ENCODE peak calls at places on chromosomes 13 and 19, in nine cellular contexts. R is Calu3, H is endodermal cell, C is astrocyte, S is mammary epithelial cell, L is epithelial cell of esophagus, K is AG04450, N is astrocyte of the spinal cord, E is upper lobe of right lung. M is an unnamed sample.

GRCh38 chr13:45828253-45828968 is 23.1 kb downstream of the SIAH3 start:
- DNase-seq in R (no peak), H (no peak), C (no peak), S (no peak), L (no peak), K (no peak), N (no peak), E (no peak), M (no peak)

GRCh38 chr19:39406656-39407393 is at the start of gene ZFP36:
- DNase-seq in R (peak; percentile 92), H (peak; percentile 95), C (no peak), S (peak; percentile 90), L (peak; percentile 85), K (peak; percentile 60), N (peak; percentile 82), E (peak; percentile 95), M (peak; percentile 74)

GRCh38 chr13:98406475-98406874 is 170.4 kb downstream of the STK24 start:
- DNase-seq in R (no peak), H (no peak), C (no peak), S (no peak), L (no peak), K (no peak), N (no peak), E (no peak), M (no peak)

GRCh38 chr13:91185294-91185863 is 162.1 kb upstream of the MIR17HG start:
- DNase-seq in R (no peak), H (no peak), C (peak; percentile 7), S (peak; percentile 5), L (peak; percentile 41), K (no peak), N (peak; percentile 46), E (no peak), M (no peak)

GRCh38 chr13:112456138-112457056 is 80.2 kb downstream of the SPACA7 start:
- DNase-seq in R (no peak), H (peak; percentile 22), C (no peak), S (no peak), L (no peak), K (no peak), N (no peak), E (peak; percentile 50), M (no peak)

GRCh38 chr13:74158028-74158427 is 23.8 kb upstream of the KLF12 start:
- DNase-seq in R (no peak), H (no peak), C (no peak), S (no peak), L (no peak), K (peak; percentile 11), N (peak; percentile 45), E (no peak), M (no peak)

GRCh38 chr13:35765941-35766340 is 289.5 kb upstream of the MAB21L1 start:
- DNase-seq in R (no peak), H (no peak), C (no peak), S (no peak), L (no peak), K (no peak), N (no peak), E (no peak), M (no peak)

GRCh38 chr13:57633950-57634828 is 2.6 kb downstream of the PCDH17 start:
- DNase-seq in R (no peak), H (peak; percentile 83), C (peak; percentile 22), S (no peak), L (no peak), K (no peak), N (no peak), E (peak; percentile 62), M (peak; percentile 20)

GRCh38 chr13:30406779-30407416 is 15.4 kb upstream of the UBE2L5 start:
- DNase-seq in R (no peak), H (no peak), C (no peak), S (no peak), L (no peak), K (no peak), N (no peak), E (no peak), M (no peak)

GRCh38 chr13:109789262-109789661 is 2.9 kb upstream of the IRS2 start:
- DNase-seq in R (no peak), H (no peak), C (no peak), S (no peak), L (no peak), K (no peak), N (no peak), E (no peak), M (no peak)

GRCh38 chr13:109786457-109787134 is at the start of gene IRS2:
- DNase-seq in R (peak; percentile 72), H (peak; percentile 98), C (peak; percentile 85), S (peak; percentile 90), L (peak; percentile 95), K (peak; percentile 66), N (peak; percentile 90), E (peak; percentile 96), M (peak; percentile 91)

GRCh38 chr13:109788372-109789195 is 2.2 kb upstream of the IRS2 start:
- DNase-seq in R (no peak), H (no peak), C (no peak), S (no peak), L (no peak), K (no peak), N (no peak), E (no peak), M (no peak)

GRCh38 chr13:109785892-109786450 is 412 bp downstream of the IRS2 start:
- DNase-seq in R (no peak), H (no peak), C (no peak), S (no peak), L (no peak), K (no peak), N (no peak), E (no peak), M (peak; percentile 33)

GRCh38 chr13:109787135-109787954 is 962 bp upstream of the IRS2 start:
- DNase-seq in R (no peak), H (peak; percentile 86), C (no peak), S (peak; percentile 49), L (peak; percentile 35), K (no peak), N (peak; percentile 42), E (peak; percentile 80), M (peak; percentile 28)
- TF ChIP-seq CTCF in R (no peak), H (no peak), C (no peak), S (no peak), L (no peak), K (no peak), N (no peak), E (no peak), M (no peak)

DNA sequence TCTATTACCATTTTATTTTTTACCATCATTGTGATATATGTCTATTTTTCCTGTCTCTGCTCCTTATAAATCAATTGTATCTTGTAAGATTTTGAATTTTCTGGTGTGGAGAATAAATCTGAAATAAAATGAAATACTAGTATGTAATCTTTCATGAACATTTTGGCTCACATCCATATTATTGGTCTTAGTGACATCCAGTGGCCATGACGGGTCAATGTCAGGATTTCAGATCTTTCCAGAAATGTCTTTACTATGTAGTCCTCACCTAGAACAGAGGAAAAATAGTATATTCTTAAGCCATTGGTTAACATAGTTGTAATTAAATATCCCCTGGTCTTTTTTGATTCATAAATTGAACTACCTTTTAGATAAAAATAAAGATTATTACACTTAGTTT is 109.8 kb upstream of the GPC6 start:
- DNase-seq in R (no peak), H (no peak), C (no peak), S (no peak), L (no peak), K (no peak), N (no peak), E (no peak), M (no peak)
- TF ChIP-seq CTCF in R (no peak), H (peak; percentile 70), C (no peak), S (peak; percentile 8), L (no peak), K (no peak), N (no peak), E (no peak), M (no peak)

GRCh38 chr19:8251025-8251472 is 41.9 kb downstream of the CERS4 start:
- DNase-seq in R (peak; percentile 28), H (no peak), C (peak; percentile 38), S (peak; percentile 35), L (no peak), K (no peak), N (no peak), E (peak; percentile 92), M (peak; percentile 86)
- TF ChIP-seq CTCF in R (no peak), H (no peak), C (no peak), S (no peak), L (no peak), K (no peak), N (no peak), E (peak; percentile 10), M (peak; percentile 41)

DNA sequence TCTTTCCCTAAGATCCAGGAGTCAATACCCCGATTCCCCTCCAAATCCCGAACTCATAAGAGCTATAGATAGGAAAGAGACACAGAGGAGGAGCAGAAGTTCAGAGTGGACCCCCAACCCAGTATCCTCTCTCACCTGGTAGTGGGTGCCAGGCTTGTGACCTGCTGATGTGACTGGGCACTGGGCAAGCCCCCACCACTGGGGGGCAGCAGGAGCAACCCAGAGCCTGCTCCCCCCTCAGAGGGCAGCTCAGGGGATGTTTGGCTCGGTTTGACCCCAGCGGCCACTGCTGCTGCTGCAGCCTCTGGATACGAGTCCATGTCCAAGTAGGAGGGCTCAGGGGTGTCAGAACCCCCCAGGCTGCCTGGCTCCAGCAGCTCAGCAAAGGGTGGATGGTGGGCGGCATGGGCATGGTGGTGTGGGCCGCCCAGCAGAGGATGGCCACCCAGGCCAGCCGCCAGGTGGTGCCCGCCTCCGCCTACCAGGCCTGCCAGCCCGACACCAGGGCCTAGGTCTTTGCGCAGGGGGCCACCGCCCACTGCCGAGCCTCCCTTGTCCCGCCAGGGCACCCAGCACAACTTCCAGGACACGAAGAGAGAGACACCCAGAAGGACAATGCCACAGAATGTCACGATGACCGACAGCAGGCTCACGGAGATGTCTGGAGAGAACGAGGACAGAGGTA is 7.4 kb downstream of the SYT3 start:
- DNase-seq in R (no peak), H (no peak), C (no peak), S (no peak), L (no peak), K (no peak), N (no peak), E (no peak), M (no peak)
- TF ChIP-seq CTCF in R (no peak), H (peak; percentile 37), C (no peak), S (no peak), L (no peak), K (no peak), N (no peak), E (no peak), M (no peak)